ENCODE peak calls at places on chromosomes 5 and 9, in four cellular contexts. J, Z, O and C are unnamed samples.

GRCh38 chr9:34431661-34432060 is 26.7 kb downstream of the FAM219A start:
- DNase-seq in Z (no peak), O (no peak), J (no peak), C (no peak)

GRCh38 chr5:69492391-69493234 is at the start of gene OCLN:
- DNase-seq in Z (peak; percentile 78), O (peak; percentile 30), J (no peak), C (no peak)

GRCh38 chr5:53479656-53480473 is 564 bp upstream of the FST start:
- DNase-seq in O (peak; percentile 55), J (peak; percentile 86), Z (peak; percentile 78), C (peak; percentile 80)

GRCh38 chr5:174318578-174318977 is 273.1 kb downstream of the NSG2 start:
- DNase-seq in O (no peak), J (no peak), Z (no peak), C (no peak)

GRCh38 chr9:8115570-8115969 is 316.0 kb upstream of the DMAC1 start:
- DNase-seq in Z (no peak), O (no peak), J (no peak), C (no peak)

GRCh38 chr5:179801304-179802206 is 5.1 kb downstream of the MGAT4B start:
- DNase-seq in J (peak; percentile 93), O (no peak), Z (peak; percentile 94), C (peak; percentile 65)

GRCh38 chr9:98357921-98358535 is 102.6 kb upstream of the TBC1D2 start:
- DNase-seq in J (no peak), Z (no peak), O (peak; percentile 59), C (no peak)

GRCh38 chr9:111839981-111840380 is 45.2 kb upstream of the SHOC1 start:
- DNase-seq in J (no peak), Z (no peak), O (peak; percentile 36), C (no peak)

GRCh38 chr5:143010335-143010734 is 240.2 kb downstream of the ARHGAP26 start:
- DNase-seq in O (peak; percentile 42), J (no peak), Z (no peak), C (no peak)

GRCh38 chr5:127210082-127210481 is 80.5 kb upstream of the MEGF10 start:
- DNase-seq in Z (no peak), O (peak; percentile 5), J (no peak), C (no peak)

GRCh38 chr9:21919377-21920362 is 74.5 kb downstream of the CDKN2A start:
- DNase-seq in J (no peak), O (peak; percentile 81), Z (no peak), C (no peak)

GRCh38 chr5:99275128-99275527 is 346.3 kb upstream of the CHD1 start:
- DNase-seq in Z (no peak), J (no peak), O (no peak), C (no peak)

GRCh38 chr5:176732736-176733585 is 77.4 kb upstream of the UNC5A start:
- DNase-seq in O (no peak), J (peak; percentile 62), Z (peak; percentile 52), C (peak; percentile 52)

GRCh38 chr9:127263244-127263643 is 1.3 kb upstream of the GARNL3 start:
- DNase-seq in Z (no peak), O (no peak), J (no peak), C (no peak)

GRCh38 chr9:21491742-21492141 is 9.6 kb upstream of the IFNE start:
- DNase-seq in J (no peak), O (no peak), Z (no peak), C (no peak)

DNA sequence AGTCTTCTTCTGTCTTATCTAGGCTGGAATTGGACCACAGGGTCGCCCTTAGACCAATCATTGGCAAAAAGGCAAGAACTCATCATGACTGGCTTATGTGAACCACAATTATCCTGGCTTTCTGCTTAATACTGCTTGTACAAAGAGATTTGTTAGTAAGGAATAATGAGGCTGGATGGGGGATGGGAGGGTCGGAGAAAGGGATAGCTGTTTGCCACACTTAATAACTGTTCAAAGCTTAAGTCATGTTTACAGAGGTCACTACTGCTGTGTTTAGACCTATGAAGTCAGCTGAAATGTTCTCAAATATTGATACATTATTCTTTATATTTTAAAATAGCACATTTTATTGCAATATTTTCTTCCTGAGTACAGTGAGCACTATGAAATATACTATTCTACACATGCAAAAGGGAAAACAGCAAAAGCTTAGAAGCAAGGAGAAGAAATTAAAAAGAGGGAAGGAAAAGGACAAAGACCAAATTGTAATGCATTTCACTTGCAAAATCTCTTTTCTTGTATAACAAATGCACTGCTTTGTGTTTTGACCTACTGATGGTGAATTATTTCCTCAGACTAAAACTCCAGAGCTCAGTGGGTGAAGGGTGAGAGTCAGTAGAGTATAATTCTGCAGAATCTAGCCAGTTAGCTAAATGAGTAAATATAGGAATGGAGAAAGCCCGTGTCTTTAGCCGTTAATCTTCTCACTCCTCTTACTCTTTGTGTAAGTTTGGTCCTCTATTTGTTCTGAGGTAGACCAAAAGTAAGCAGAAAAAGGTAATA is 404.9 kb upstream of the ZNF608 start:
- DNase-seq in J (no peak), Z (no peak), O (no peak), C (no peak)
- H3K4me3 ChIP-seq in J (no peak overlapping the region), Z (no peak overlapping the region), O (no peak overlapping the region), C (no peak overlapping the region)

GRCh38 chr9:122263699-122264349 is 816 bp downstream of the RBM18 start:
- DNase-seq in J (no peak), Z (no peak), O (peak; percentile 16), C (no peak)
- H3K4me3 ChIP-seq in J (peak overlapping the region; percentile 60), Z (peak overlapping the region; percentile 90), O (peak overlapping the region; percentile 96), C (peak overlapping the region; percentile 71)

GRCh38 chr9:121634800-121635261 is 16.6 kb upstream of the DAB2IP start:
- DNase-seq in Z (no peak), O (no peak), J (no peak), C (no peak)
- H3K4me3 ChIP-seq in Z (no peak overlapping the region), O (no peak overlapping the region), J (no peak overlapping the region), C (no peak overlapping the region)

GRCh38 chr5:181053760-181054122 is 13.7 kb downstream of the BTNL9 start:
- DNase-seq in O (no peak), Z (no peak), J (no peak), C (no peak)

GRCh38 chr5:181052526-181052927 is 12.5 kb downstream of the BTNL9 start:
- DNase-seq in O (peak; percentile 6), J (no peak), Z (peak; percentile 80), C (no peak)

GRCh38 chr5:181052928-181053759 is 13.1 kb downstream of the BTNL9 start:
- DNase-seq in J (no peak), O (no peak), Z (peak; percentile 80), C (no peak)

GRCh38 chr5:181050016-181050415 is 9.9 kb downstream of the BTNL9 start:
- DNase-seq in Z (no peak), O (no peak), J (no peak), C (no peak)

GRCh38 chr5:181051841-181052525 is 11.9 kb downstream of the BTNL9 start:
- DNase-seq in O (no peak), J (no peak), Z (no peak), C (no peak)
- H3K4me3 ChIP-seq in O (no peak overlapping the region), J (no peak overlapping the region), Z (peak overlapping the region; percentile 56), C (no peak overlapping the region)

DNA sequence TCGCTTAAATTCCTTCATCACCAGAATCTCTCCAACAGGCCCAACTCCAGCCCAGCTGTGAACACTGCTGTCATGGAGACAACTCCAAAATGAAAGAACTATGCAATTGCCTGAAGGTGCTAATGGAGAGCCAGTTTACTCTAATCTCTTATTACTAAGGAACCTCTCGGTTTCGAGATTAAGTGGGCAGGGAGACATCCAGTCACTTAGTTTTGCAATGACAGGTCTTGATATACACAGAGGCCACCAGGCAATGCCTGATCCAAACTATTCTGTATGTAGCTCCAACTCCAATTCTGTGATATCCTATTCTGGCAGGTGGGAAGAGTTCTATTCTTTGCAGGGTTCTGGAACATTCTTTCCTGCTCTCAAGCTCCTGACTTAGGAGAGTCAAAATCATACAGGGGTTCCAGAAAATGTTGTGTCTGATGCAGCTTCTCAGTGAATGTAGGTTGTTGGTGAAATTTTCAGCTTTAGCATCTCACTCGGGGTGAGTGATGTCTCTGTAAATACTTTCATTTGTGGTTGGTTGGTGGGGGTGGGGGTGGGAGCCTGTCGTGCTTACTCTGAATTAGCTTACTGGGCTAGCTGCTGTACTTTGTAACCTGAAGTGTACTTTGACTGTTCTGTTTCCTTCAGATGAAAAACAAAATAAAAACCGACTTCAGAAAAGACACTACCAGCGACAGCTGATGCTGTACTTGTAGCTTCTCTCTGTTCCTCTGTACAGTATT is 170.9 kb downstream of the PALM2AKAP2 start:
- DNase-seq in Z (no peak), O (no peak), J (no peak), C (no peak)
- H3K4me3 ChIP-seq in Z (no peak overlapping the region), O (no peak overlapping the region), J (no peak overlapping the region), C (no peak overlapping the region)

GRCh38 chr5:160286947-160287346 is 25.4 kb downstream of the CCNJL start:
- DNase-seq in O (no peak), J (no peak), Z (no peak), C (no peak)
- H3K4me3 ChIP-seq in O (no peak overlapping the region), J (no peak overlapping the region), Z (no peak overlapping the region), C (no peak overlapping the region)